ENCODE peak calls at places on chromosomes 13 and 19, in ten cellular contexts. L, H, O, T, Y, I, W, Z, U and S are unnamed samples.

GRCh38 chr13:114015608-114016295 is 41.9 kb upstream of the C13orf46 start:
- DNase-seq in L (no peak), H (peak), O (no peak), T (no peak), Y (no peak), I (no peak), W (no peak), Z (no peak), U (no peak), S (peak)

GRCh38 chr13:52356327-52356726 is 49.6 kb downstream of the THSD1 start:
- DNase-seq in L (no peak), H (peak), O (no peak), T (no peak), Y (no peak), I (peak), W (no peak), Z (no peak), U (peak), S (no peak)

GRCh38 chr19:1217366-1217765 is 11.8 kb downstream of the STK11 start:
- DNase-seq in L (no peak), H (no peak), O (no peak), T (no peak), Y (no peak), I (peak), W (no peak), Z (no peak), U (no peak), S (no peak)

GRCh38 chr19:39240421-39240820 is 4.4 kb downstream of the IFNL3 start:
- DNase-seq in L (no peak), H (no peak), O (no peak), T (no peak), Y (no peak), I (no peak), W (no peak), Z (no peak), U (no peak), S (no peak)

GRCh38 chr13:66214467-66214866 is 1015.7 kb downstream of the PCDH9 start:
- DNase-seq in L (no peak), H (no peak), O (no peak), T (no peak), Y (no peak), I (no peak), W (no peak), Z (no peak), U (no peak), S (no peak)

GRCh38 chr13:99417151-99417820 is 84.0 kb upstream of the TM9SF2 start:
- DNase-seq in L (no peak), H (no peak), O (peak), T (no peak), Y (no peak), I (no peak), W (peak), Z (no peak), U (no peak), S (no peak)

GRCh38 chr19:50001775-50002174 is 23.4 kb downstream of the VRK3 start:
- DNase-seq in L (no peak), H (no peak), O (no peak), T (no peak), Y (no peak), I (no peak), W (no peak), Z (no peak), U (no peak), S (no peak)

GRCh38 chr19:11168568-11168967 is 13.0 kb upstream of the SPC24 start:
- DNase-seq in L (peak), H (peak), O (no peak), T (no peak), Y (no peak), I (peak), W (no peak), Z (no peak), U (peak), S (no peak)

GRCh38 chr19:7849631-7850428 is 19.8 kb downstream of the EVI5L start:
- DNase-seq in L (no peak), H (peak), O (no peak), T (no peak), Y (no peak), I (no peak), W (no peak), Z (no peak), U (no peak), S (no peak)

GRCh38 chr19:54343868-54344267 is 4.9 kb upstream of the LILRA4 start:
- DNase-seq in L (no peak), H (no peak), O (no peak), T (no peak), Y (no peak), I (no peak), W (no peak), Z (no peak), U (no peak), S (no peak)

GRCh38 chr13:64075543-64076271 is 2660.1 kb upstream of the PCDH20 start:
- DNase-seq in L (no peak), H (no peak), O (no peak), T (no peak), Y (no peak), I (no peak), W (no peak), Z (no peak), U (no peak), S (no peak)